ENCODE peak calls at places on chromosomes 11 and 22, in seven cellular contexts. V is fibroblast of mammary gland, W is HL-60, R is AG10803, Y is BJ, Q is body of pancreas, I is cardiac muscle cell. B is an unnamed sample.

GRCh38 chr11:18721576-18722292 is 4.3 kb downstream of the IGSF22 start:
- DNase-seq in I (peak; percentile 62), Q (peak; percentile 48), W (peak; percentile 38), V (peak; percentile 54), Y (no peak), R (peak; percentile 25), B (no peak)

GRCh38 chr11:119852741-119853140 is 123.7 kb upstream of the NECTIN1 start:
- DNase-seq in R (no peak), Q (no peak), Y (no peak), W (no peak), I (no peak), V (no peak), B (no peak)

GRCh38 chr22:29661355-29661754 is 57.9 kb downstream of the NF2 start:
- DNase-seq in I (no peak), V (peak; percentile 77), Q (no peak), W (no peak), R (peak; percentile 49), Y (peak; percentile 12), B (no peak)

GRCh38 chr22:46789992-46790391 is 27.5 kb downstream of the TBC1D22A start:
- DNase-seq in Q (no peak), W (no peak), I (no peak), R (no peak), V (peak; percentile 41), Y (no peak), B (no peak)

GRCh38 chr11:47178737-47179654 is 2.3 kb upstream of the ARFGAP2 start:
- DNase-seq in W (no peak), Y (no peak), V (no peak), I (no peak), R (no peak), Q (no peak), B (no peak)

GRCh38 chr11:19777032-19777341 is 64.3 kb downstream of the NAV2 start:
- DNase-seq in I (peak; percentile 32), Q (peak; percentile 71), R (no peak), W (no peak), V (no peak), Y (no peak), B (no peak)

GRCh38 chr11:76228122-76229000 is 22.1 kb upstream of the WNT11 start:
- DNase-seq in V (no peak), W (no peak), I (peak; percentile 46), R (no peak), Q (no peak), Y (no peak), B (no peak)

GRCh38 chr11:13216019-13217006 is 61.3 kb upstream of the BMAL1 start:
- DNase-seq in R (peak; percentile 96), W (no peak), I (no peak), Q (no peak), Y (peak; percentile 80), V (peak; percentile 98), B (peak; percentile 86)

GRCh38 chr11:4040461-4040860 is 54.1 kb upstream of the RRM1 start:
- DNase-seq in I (no peak), W (no peak), Y (no peak), R (no peak), V (no peak), Q (no peak), B (no peak)

GRCh38 chr11:4030197-4030596 is 64.4 kb upstream of the RRM1 start:
- DNase-seq in Y (no peak), Q (no peak), R (no peak), I (no peak), V (no peak), W (no peak), B (no peak)

GRCh38 chr11:4038973-4039372 is 55.6 kb upstream of the RRM1 start:
- DNase-seq in Q (no peak), R (no peak), V (peak; percentile 37), I (no peak), W (no peak), Y (no peak), B (no peak)

GRCh38 chr11:4032097-4032496 is 62.5 kb upstream of the RRM1 start:
- DNase-seq in W (no peak), I (no peak), Y (no peak), R (no peak), Q (no peak), V (no peak), B (no peak)

DNA sequence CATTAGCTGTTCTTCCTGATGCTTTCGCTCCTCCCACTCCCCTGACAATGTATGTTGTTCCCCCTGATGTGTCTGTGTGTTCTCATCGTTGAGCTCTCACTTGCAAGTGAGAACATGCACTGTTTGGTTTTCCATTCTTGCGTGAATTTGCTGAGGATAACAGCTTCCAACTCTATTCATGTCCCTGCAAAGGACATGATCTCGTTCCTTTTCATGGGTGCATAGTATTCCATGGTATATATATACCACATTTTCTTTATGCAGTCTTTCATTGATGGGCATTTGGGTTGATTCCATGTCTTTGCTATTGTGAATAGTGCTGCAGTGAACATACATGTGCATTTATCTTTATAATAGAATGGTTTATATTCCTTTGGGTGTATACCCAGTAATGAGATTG is 58.6 kb upstream of the RRM1 start:
- DNase-seq in R (no peak), W (no peak), Q (no peak), V (no peak), I (no peak), Y (no peak), B (no peak)
- TF ChIP-seq CTCF in R (no peak), W (no peak), Q (no peak), V (no peak), I (no peak), Y (no peak), B (no peak)

DNA sequence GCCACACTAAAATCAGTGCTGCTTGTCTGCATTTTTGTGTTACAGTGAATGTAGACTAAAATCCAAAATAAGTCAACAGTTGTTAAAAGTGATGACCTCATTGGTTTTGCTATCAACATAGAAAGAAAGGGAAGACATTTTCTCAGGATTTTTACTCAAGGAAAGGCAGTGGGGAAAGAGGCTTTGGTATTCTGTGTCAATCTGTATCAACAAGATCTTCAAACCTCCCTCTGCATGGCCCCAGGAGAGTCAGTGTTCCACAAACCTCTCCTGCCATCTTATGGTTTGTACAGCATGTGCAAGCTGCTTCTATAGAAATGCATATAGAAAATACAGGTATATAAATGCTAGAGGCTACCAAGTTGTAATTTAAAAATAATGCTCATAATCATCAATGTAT is 13.8 kb upstream of the OR51M1 start:
- DNase-seq in W (no peak), V (peak; percentile 57), R (peak; percentile 64), I (peak; percentile 14), Y (no peak), Q (no peak), B (no peak)
- TF ChIP-seq CTCF in W (no peak), V (peak; percentile 41), R (peak; percentile 77), I (peak; percentile 24), Y (peak; percentile 61), Q (no peak), B (peak; percentile 22)

DNA sequence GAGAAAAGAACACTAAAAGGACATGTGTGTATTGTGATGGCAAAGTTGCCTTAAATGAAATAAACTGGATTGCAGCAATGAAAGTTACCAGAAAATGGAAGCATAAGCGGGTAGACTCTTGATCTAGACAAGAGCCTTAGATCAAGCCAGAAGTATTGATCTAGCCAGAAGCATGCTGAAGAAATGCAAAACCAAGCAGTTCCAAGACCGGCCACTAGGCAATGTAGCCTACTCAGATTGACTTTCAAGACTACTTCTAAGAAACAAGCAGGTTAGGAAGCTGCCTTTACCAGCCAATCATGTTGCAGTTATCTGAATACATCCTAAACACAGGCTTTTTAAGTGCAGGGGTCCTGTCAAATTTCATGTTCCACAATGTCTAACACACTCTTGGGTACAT is 54.6 kb downstream of the KCNA4 start:
- DNase-seq in Y (no peak), W (peak; percentile 2), I (no peak), Q (no peak), V (peak; percentile 2), R (no peak), B (no peak)
- TF ChIP-seq CTCF in Y (no peak), W (peak; percentile 30), I (peak; percentile 25), Q (no peak), V (peak; percentile 23), R (peak; percentile 23), B (peak; percentile 45)

GRCh38 chr11:74311352-74311926 is at the start of gene P4HA3:
- DNase-seq in Q (peak; percentile 71), Y (no peak), W (peak; percentile 57), R (peak; percentile 29), V (peak; percentile 44), I (peak; percentile 68), B (no peak)
- TF ChIP-seq CTCF in Q (no peak), Y (no peak), W (no peak), R (no peak), V (no peak), I (peak; percentile 12), B (no peak)

GRCh38 chr11:126123686-126124085 is 61.0 kb upstream of the CDON start:
- DNase-seq in Q (no peak), W (no peak), Y (no peak), V (peak; percentile 37), I (no peak), R (peak; percentile 63), B (no peak)
- TF ChIP-seq CTCF in Q (no peak), W (no peak), Y (no peak), V (no peak), I (no peak), R (no peak), B (no peak)

GRCh38 chr22:20055654-20056053 is 24.4 kb upstream of the DGCR8 start:
- DNase-seq in W (no peak), Q (no peak), V (no peak), I (no peak), R (no peak), Y (no peak), B (no peak)

GRCh38 chr22:20058989-20059770 is 20.9 kb upstream of the DGCR8 start:
- DNase-seq in Q (no peak), Y (no peak), R (no peak), W (no peak), I (peak; percentile 18), V (no peak), B (no peak)

GRCh38 chr22:20056696-20057386 is 23.2 kb upstream of the DGCR8 start:
- DNase-seq in V (no peak), R (no peak), Q (no peak), Y (no peak), W (no peak), I (no peak), B (no peak)

GRCh38 chr22:20056161-20056560 is 23.9 kb upstream of the DGCR8 start:
- DNase-seq in R (no peak), I (no peak), V (no peak), Q (no peak), W (no peak), Y (no peak), B (no peak)

DNA sequence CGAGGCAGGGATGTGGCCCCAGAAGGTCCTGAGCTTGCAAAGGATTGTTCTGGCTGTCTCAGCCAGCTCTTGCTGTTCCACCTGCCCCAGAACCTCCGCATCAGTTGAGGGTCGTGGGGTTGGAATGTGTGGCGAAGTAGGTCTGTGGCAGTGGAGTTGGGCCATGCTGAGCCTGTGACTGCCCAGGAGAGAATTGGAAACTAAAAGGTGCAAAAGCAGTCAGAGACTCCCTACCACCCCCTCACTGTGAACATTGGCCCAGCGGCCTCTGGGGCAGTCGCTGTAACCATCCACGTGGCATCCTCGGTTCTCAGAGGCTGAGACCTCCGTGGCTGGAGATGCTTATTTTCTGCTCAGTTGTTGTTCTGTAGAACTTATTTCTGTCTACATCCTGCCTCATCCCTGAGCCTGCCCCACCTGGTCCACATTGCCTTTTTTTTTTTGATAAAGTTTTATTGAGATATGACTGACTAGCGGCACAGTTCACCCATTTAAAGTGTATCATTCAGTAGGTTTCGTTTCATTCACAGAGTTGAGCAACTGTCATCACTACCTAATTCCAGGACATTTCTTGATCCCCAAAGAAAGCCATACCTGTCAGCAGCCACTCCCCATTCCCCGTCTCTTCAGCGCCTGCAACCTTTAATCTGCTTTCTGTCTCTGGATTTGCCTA is 22.3 kb upstream of the DGCR8 start:
- DNase-seq in Q (no peak), W (no peak), V (no peak), R (no peak), I (no peak), Y (no peak), B (no peak)
- TF ChIP-seq CTCF in Q (no peak), W (no peak), V (no peak), R (no peak), I (no peak), Y (no peak), B (no peak)